ENCODE peak calls at places on chromosomes 7 and 10, in eight cellular contexts. One of them, this sample, is unnamed.

GRCh38 chr10:22712959-22713852 is 1.2 kb downstream of the PIP4K2A start:
- DNase-seq in dorsolateral prefrontal cortex: peak
- DNase-seq in CD8-positive, alpha-beta memory T cell: peak
- DNase-seq in cardiac muscle cell: peak
- DNase-seq in CD8-positive, alpha-beta T cell: peak
- DNase-seq in spleen: peak
- DNase-seq in body of pancreas: peak
- DNase-seq in heart left ventricle: peak
- DNase-seq in this sample: no peak

GRCh38 chr10:13001041-13001886 is at the start of gene CCDC3:
- DNase-seq in dorsolateral prefrontal cortex: peak
- DNase-seq in CD8-positive, alpha-beta memory T cell: no peak
- DNase-seq in cardiac muscle cell: peak
- DNase-seq in CD8-positive, alpha-beta T cell: no peak
- DNase-seq in spleen: no peak
- DNase-seq in body of pancreas: peak
- DNase-seq in heart left ventricle: no peak
- DNase-seq in this sample: no peak

GRCh38 chr7:40782836-40783235 is 648.0 kb downstream of the SUGCT start:
- DNase-seq in dorsolateral prefrontal cortex: no peak
- DNase-seq in CD8-positive, alpha-beta memory T cell: no peak
- DNase-seq in cardiac muscle cell: no peak
- DNase-seq in CD8-positive, alpha-beta T cell: no peak
- DNase-seq in spleen: no peak
- DNase-seq in body of pancreas: no peak
- DNase-seq in heart left ventricle: no peak
- DNase-seq in this sample: no peak

GRCh38 chr10:99975942-99976809 is 33.6 kb downstream of the DNMBP start:
- DNase-seq in dorsolateral prefrontal cortex: no peak
- DNase-seq in CD8-positive, alpha-beta memory T cell: no peak
- DNase-seq in cardiac muscle cell: peak
- DNase-seq in CD8-positive, alpha-beta T cell: no peak
- DNase-seq in spleen: no peak
- DNase-seq in body of pancreas: no peak
- DNase-seq in heart left ventricle: no peak
- DNase-seq in this sample: no peak

GRCh38 chr10:77497748-77498147 is 139.9 kb downstream of the KCNMA1 start:
- DNase-seq in dorsolateral prefrontal cortex: no peak
- DNase-seq in CD8-positive, alpha-beta memory T cell: no peak
- DNase-seq in cardiac muscle cell: no peak
- DNase-seq in CD8-positive, alpha-beta T cell: no peak
- DNase-seq in spleen: no peak
- DNase-seq in body of pancreas: no peak
- DNase-seq in heart left ventricle: no peak
- DNase-seq in this sample: no peak

GRCh38 chr7:2803342-2803692 is 40.8 kb downstream of the GNA12 start:
- DNase-seq in dorsolateral prefrontal cortex: no peak
- DNase-seq in CD8-positive, alpha-beta memory T cell: no peak
- DNase-seq in cardiac muscle cell: no peak
- DNase-seq in CD8-positive, alpha-beta T cell: no peak
- DNase-seq in spleen: peak
- DNase-seq in body of pancreas: no peak
- DNase-seq in heart left ventricle: no peak
- DNase-seq in this sample: no peak

GRCh38 chr7:28318126-28318762 is 94.1 kb upstream of the CREB5 start:
- DNase-seq in dorsolateral prefrontal cortex: no peak
- DNase-seq in CD8-positive, alpha-beta memory T cell: no peak
- DNase-seq in cardiac muscle cell: no peak
- DNase-seq in CD8-positive, alpha-beta T cell: no peak
- DNase-seq in spleen: no peak
- DNase-seq in body of pancreas: no peak
- DNase-seq in heart left ventricle: no peak
- DNase-seq in this sample: no peak

GRCh38 chr7:145313601-145314000 is 477.7 kb upstream of the TPK1 start:
- DNase-seq in dorsolateral prefrontal cortex: no peak
- DNase-seq in CD8-positive, alpha-beta memory T cell: no peak
- DNase-seq in cardiac muscle cell: no peak
- DNase-seq in CD8-positive, alpha-beta T cell: no peak
- DNase-seq in spleen: no peak
- DNase-seq in body of pancreas: no peak
- DNase-seq in heart left ventricle: no peak
- DNase-seq in this sample: no peak

GRCh38 chr7:138307633-138308032 is 152.4 kb upstream of the TRIM24 start:
- DNase-seq in dorsolateral prefrontal cortex: no peak
- DNase-seq in CD8-positive, alpha-beta memory T cell: no peak
- DNase-seq in cardiac muscle cell: no peak
- DNase-seq in CD8-positive, alpha-beta T cell: no peak
- DNase-seq in spleen: no peak
- DNase-seq in body of pancreas: no peak
- DNase-seq in heart left ventricle: no peak
- DNase-seq in this sample: no peak

GRCh38 chr10:123149162-123149567 is 1.2 kb downstream of the HMX2 start:
- DNase-seq in dorsolateral prefrontal cortex: no peak
- DNase-seq in CD8-positive, alpha-beta memory T cell: no peak
- DNase-seq in cardiac muscle cell: no peak
- DNase-seq in CD8-positive, alpha-beta T cell: no peak
- DNase-seq in spleen: no peak
- DNase-seq in body of pancreas: no peak
- DNase-seq in heart left ventricle: no peak
- DNase-seq in this sample: no peak

GRCh38 chr7:137846588-137847417 is at the start of gene DGKI:
- DNase-seq in dorsolateral prefrontal cortex: peak
- DNase-seq in CD8-positive, alpha-beta memory T cell: no peak
- DNase-seq in cardiac muscle cell: peak
- DNase-seq in CD8-positive, alpha-beta T cell: no peak
- DNase-seq in spleen: no peak
- DNase-seq in body of pancreas: no peak
- DNase-seq in heart left ventricle: no peak
- DNase-seq in this sample: no peak

GRCh38 chr10:122054046-122055025 is 65.4 kb downstream of the TACC2 start:
- DNase-seq in dorsolateral prefrontal cortex: no peak
- DNase-seq in CD8-positive, alpha-beta memory T cell: no peak
- DNase-seq in cardiac muscle cell: peak
- DNase-seq in CD8-positive, alpha-beta T cell: no peak
- DNase-seq in spleen: peak
- DNase-seq in body of pancreas: peak
- DNase-seq in heart left ventricle: peak
- DNase-seq in this sample: peak

GRCh38 chr10:17913604-17914003 is 38.1 kb upstream of the SLC39A12 start:
- DNase-seq in dorsolateral prefrontal cortex: no peak
- DNase-seq in CD8-positive, alpha-beta memory T cell: no peak
- DNase-seq in cardiac muscle cell: no peak
- DNase-seq in CD8-positive, alpha-beta T cell: no peak
- DNase-seq in spleen: no peak
- DNase-seq in body of pancreas: no peak
- DNase-seq in heart left ventricle: no peak
- DNase-seq in this sample: no peak

GRCh38 chr7:74457007-74457406 is 3.3 kb downstream of the GTF2IRD1 start:
- DNase-seq in dorsolateral prefrontal cortex: no peak
- DNase-seq in CD8-positive, alpha-beta memory T cell: no peak
- DNase-seq in cardiac muscle cell: no peak
- DNase-seq in CD8-positive, alpha-beta T cell: no peak
- DNase-seq in spleen: no peak
- DNase-seq in body of pancreas: no peak
- DNase-seq in heart left ventricle: no peak
- DNase-seq in this sample: no peak

GRCh38 chr10:73576890-73577591 is 14.1 kb downstream of the USP54 start:
- DNase-seq in dorsolateral prefrontal cortex: no peak
- DNase-seq in CD8-positive, alpha-beta memory T cell: no peak
- DNase-seq in cardiac muscle cell: peak
- DNase-seq in CD8-positive, alpha-beta T cell: no peak
- DNase-seq in spleen: no peak
- DNase-seq in body of pancreas: no peak
- DNase-seq in heart left ventricle: no peak
- DNase-seq in this sample: no peak
- H3K27ac ChIP-seq in dorsolateral prefrontal cortex: peak
- H3K27ac ChIP-seq in CD8-positive, alpha-beta memory T cell: no peak
- H3K27ac ChIP-seq in cardiac muscle cell: peak
- H3K27ac ChIP-seq in CD8-positive, alpha-beta T cell: no peak
- H3K27ac ChIP-seq in spleen: no peak
- H3K27ac ChIP-seq in body of pancreas: peak
- H3K27ac ChIP-seq in heart left ventricle: peak
- H3K27ac ChIP-seq in this sample: peak

GRCh38 chr10:102863660-102864059 is 5.6 kb upstream of the AS3MT start:
- DNase-seq in dorsolateral prefrontal cortex: no peak
- DNase-seq in CD8-positive, alpha-beta memory T cell: no peak
- DNase-seq in cardiac muscle cell: no peak
- DNase-seq in CD8-positive, alpha-beta T cell: no peak
- DNase-seq in spleen: no peak
- DNase-seq in body of pancreas: no peak
- DNase-seq in heart left ventricle: no peak
- DNase-seq in this sample: no peak

GRCh38 chr10:102870221-102870620 is 951 bp downstream of the AS3MT start:
- DNase-seq in dorsolateral prefrontal cortex: no peak
- DNase-seq in CD8-positive, alpha-beta memory T cell: no peak
- DNase-seq in cardiac muscle cell: no peak
- DNase-seq in CD8-positive, alpha-beta T cell: no peak
- DNase-seq in spleen: no peak
- DNase-seq in body of pancreas: no peak
- DNase-seq in heart left ventricle: no peak
- DNase-seq in this sample: no peak

GRCh38 chr10:102868976-102869289 is 337 bp upstream of the AS3MT start:
- DNase-seq in dorsolateral prefrontal cortex: no peak
- DNase-seq in CD8-positive, alpha-beta memory T cell: no peak
- DNase-seq in cardiac muscle cell: no peak
- DNase-seq in CD8-positive, alpha-beta T cell: no peak
- DNase-seq in spleen: no peak
- DNase-seq in body of pancreas: no peak
- DNase-seq in heart left ventricle: no peak
- DNase-seq in this sample: no peak

GRCh38 chr10:102865620-102866019 is 3.6 kb upstream of the AS3MT start:
- DNase-seq in dorsolateral prefrontal cortex: no peak
- DNase-seq in CD8-positive, alpha-beta memory T cell: no peak
- DNase-seq in cardiac muscle cell: no peak
- DNase-seq in CD8-positive, alpha-beta T cell: no peak
- DNase-seq in spleen: no peak
- DNase-seq in body of pancreas: no peak
- DNase-seq in heart left ventricle: no peak
- DNase-seq in this sample: no peak

DNA sequence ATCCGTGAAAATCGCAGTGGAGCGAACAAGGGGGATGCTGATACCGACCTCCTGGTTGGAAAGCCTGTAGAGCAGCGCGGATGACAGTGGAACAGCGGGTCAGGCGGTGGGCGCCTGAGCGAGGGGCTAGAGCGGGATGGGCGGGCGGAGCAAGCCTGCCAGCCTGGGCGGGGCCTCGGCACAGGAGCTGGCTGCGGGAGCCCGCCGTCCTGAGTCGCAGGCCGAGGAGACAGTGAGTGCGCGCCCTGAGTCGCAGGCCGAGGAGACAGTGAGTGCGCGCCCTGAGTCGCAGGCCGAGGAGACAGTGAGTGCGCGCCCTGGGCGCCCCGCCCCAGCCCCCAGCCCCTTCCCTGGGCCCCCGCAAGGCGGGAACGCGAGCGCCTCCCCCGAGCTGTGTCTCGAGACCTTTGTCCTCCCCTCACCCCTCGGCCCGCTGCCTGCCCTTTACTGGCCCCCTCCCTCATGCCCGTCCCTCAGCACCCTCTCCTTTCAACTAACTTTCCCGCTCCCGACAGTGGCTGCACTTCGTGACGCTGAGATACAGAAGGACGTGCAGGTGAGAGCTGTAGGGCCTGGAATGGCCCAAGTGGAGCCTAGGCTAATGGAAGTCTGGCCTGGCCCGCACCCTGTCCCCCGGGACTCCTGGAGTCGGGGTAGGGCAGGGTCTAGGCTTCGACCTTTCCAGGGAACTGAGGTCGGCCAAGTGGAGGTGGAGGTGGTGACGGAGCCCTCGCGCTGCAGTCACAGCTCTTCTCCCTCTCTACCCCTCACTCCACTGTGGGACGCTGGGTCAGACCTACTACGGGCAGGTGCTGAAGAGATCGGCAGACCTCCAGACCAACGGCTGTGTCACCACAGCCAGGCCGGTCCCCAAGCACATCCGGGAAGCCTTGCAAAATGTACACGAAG is at the start of gene AS3MT:
- DNase-seq in dorsolateral prefrontal cortex: peak
- DNase-seq in CD8-positive, alpha-beta memory T cell: no peak
- DNase-seq in cardiac muscle cell: peak
- DNase-seq in CD8-positive, alpha-beta T cell: peak
- DNase-seq in spleen: peak
- DNase-seq in body of pancreas: peak
- DNase-seq in heart left ventricle: peak
- DNase-seq in this sample: no peak
- H3K27ac ChIP-seq in dorsolateral prefrontal cortex: no peak
- H3K27ac ChIP-seq in CD8-positive, alpha-beta memory T cell: no peak
- H3K27ac ChIP-seq in cardiac muscle cell: peak
- H3K27ac ChIP-seq in CD8-positive, alpha-beta T cell: no peak
- H3K27ac ChIP-seq in spleen: peak
- H3K27ac ChIP-seq in body of pancreas: no peak
- H3K27ac ChIP-seq in heart left ventricle: peak
- H3K27ac ChIP-seq in this sample: peak

GRCh38 chr10:57977262-57977661 is 290.4 kb downstream of the IPMK start:
- DNase-seq in dorsolateral prefrontal cortex: no peak
- DNase-seq in CD8-positive, alpha-beta memory T cell: no peak
- DNase-seq in cardiac muscle cell: no peak
- DNase-seq in CD8-positive, alpha-beta T cell: no peak
- DNase-seq in spleen: no peak
- DNase-seq in body of pancreas: no peak
- DNase-seq in heart left ventricle: no peak
- DNase-seq in this sample: no peak

GRCh38 chr10:57973451-57973850 is 294.2 kb downstream of the IPMK start:
- DNase-seq in dorsolateral prefrontal cortex: no peak
- DNase-seq in CD8-positive, alpha-beta memory T cell: no peak
- DNase-seq in cardiac muscle cell: no peak
- DNase-seq in CD8-positive, alpha-beta T cell: no peak
- DNase-seq in spleen: no peak
- DNase-seq in body of pancreas: no peak
- DNase-seq in heart left ventricle: no peak
- DNase-seq in this sample: no peak

GRCh38 chr10:57968328-57969016 is 299.2 kb downstream of the IPMK start:
- DNase-seq in dorsolateral prefrontal cortex: no peak
- DNase-seq in CD8-positive, alpha-beta memory T cell: no peak
- DNase-seq in cardiac muscle cell: no peak
- DNase-seq in CD8-positive, alpha-beta T cell: no peak
- DNase-seq in spleen: no peak
- DNase-seq in body of pancreas: no peak
- DNase-seq in heart left ventricle: no peak
- DNase-seq in this sample: no peak

DNA sequence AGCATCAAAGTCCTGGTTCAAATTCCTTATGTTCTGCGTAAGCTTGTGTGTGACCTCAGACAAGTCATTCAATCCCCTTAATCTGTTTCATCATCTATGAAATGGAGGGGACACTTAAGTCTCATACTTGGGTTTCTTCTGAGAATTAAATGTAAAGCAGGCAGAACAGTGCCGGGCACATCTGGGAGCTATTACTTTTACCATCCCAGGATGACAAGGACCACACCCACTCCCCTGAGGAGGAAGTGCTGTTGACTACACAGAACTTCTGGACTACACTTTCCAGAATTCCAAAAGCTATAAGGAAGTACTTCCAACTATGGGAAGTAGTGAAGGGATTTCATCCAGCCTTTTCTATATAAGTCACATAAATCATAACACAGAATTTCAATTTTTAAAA is 294.9 kb downstream of the IPMK start:
- DNase-seq in dorsolateral prefrontal cortex: no peak
- DNase-seq in CD8-positive, alpha-beta memory T cell: no peak
- DNase-seq in cardiac muscle cell: no peak
- DNase-seq in CD8-positive, alpha-beta T cell: no peak
- DNase-seq in spleen: no peak
- DNase-seq in body of pancreas: no peak
- DNase-seq in heart left ventricle: no peak
- DNase-seq in this sample: no peak
- H3K27ac ChIP-seq in dorsolateral prefrontal cortex: no peak
- H3K27ac ChIP-seq in CD8-positive, alpha-beta memory T cell: no peak
- H3K27ac ChIP-seq in cardiac muscle cell: no peak
- H3K27ac ChIP-seq in CD8-positive, alpha-beta T cell: no peak
- H3K27ac ChIP-seq in spleen: no peak
- H3K27ac ChIP-seq in body of pancreas: no peak
- H3K27ac ChIP-seq in heart left ventricle: no peak
- H3K27ac ChIP-seq in this sample: no peak

GRCh38 chr7:19098510-19098909 is 18.9 kb downstream of the TWIST1 start:
- DNase-seq in dorsolateral prefrontal cortex: no peak
- DNase-seq in CD8-positive, alpha-beta memory T cell: no peak
- DNase-seq in cardiac muscle cell: no peak
- DNase-seq in CD8-positive, alpha-beta T cell: no peak
- DNase-seq in spleen: no peak
- DNase-seq in body of pancreas: no peak
- DNase-seq in heart left ventricle: no peak
- DNase-seq in this sample: no peak
- H3K27ac ChIP-seq in dorsolateral prefrontal cortex: no peak
- H3K27ac ChIP-seq in CD8-positive, alpha-beta memory T cell: no peak
- H3K27ac ChIP-seq in cardiac muscle cell: no peak
- H3K27ac ChIP-seq in CD8-positive, alpha-beta T cell: no peak
- H3K27ac ChIP-seq in spleen: no peak
- H3K27ac ChIP-seq in body of pancreas: no peak
- H3K27ac ChIP-seq in heart left ventricle: no peak
- H3K27ac ChIP-seq in this sample: no peak